ENCODE peak calls at places on chromosomes 12 and 14, in four cellular contexts. B, F, A and K are unnamed samples.

GRCh38 chr14:101071493-101071891 is 168.0 kb upstream of the RTL1 start:
- DNase-seq in B (no peak), F (no peak), A (peak; percentile 36), K (no peak)

GRCh38 chr12:104588048-104588942 is 131.5 kb downstream of the CHST11 start:
- DNase-seq in B (no peak), F (peak; percentile 26), A (no peak), K (no peak)

GRCh38 chr12:108237272-108237671 is 101.8 kb downstream of the CMKLR1 start:
- DNase-seq in B (no peak), F (no peak), A (no peak), K (no peak)

GRCh38 chr14:81401420-81402122 is 1.4 kb upstream of the STON2 start:
- DNase-seq in B (no peak), F (peak; percentile 78), A (no peak), K (no peak)

GRCh38 chr12:123141615-123142517 is 9.0 kb downstream of the PITPNM2 start:
- DNase-seq in B (peak; percentile 73), F (peak; percentile 43), A (peak; percentile 83), K (peak; percentile 79)

GRCh38 chr12:110556705-110557104 is 26.4 kb downstream of the PPTC7 start:
- DNase-seq in B (no peak), F (no peak), A (no peak), K (no peak)

GRCh38 chr12:121443911-121444841 is 44.3 kb downstream of the RNF34 start:
- DNase-seq in B (no peak), F (no peak), A (no peak), K (no peak)

GRCh38 chr14:101492716-101493115 is 68.6 kb upstream of the DIO3 start:
- DNase-seq in B (peak; percentile 6), F (no peak), A (no peak), K (peak; percentile 74)

GRCh38 chr14:99687284-99688209 is 3.4 kb downstream of the CYP46A1 start:
- DNase-seq in B (no peak), F (no peak), A (no peak), K (no peak)

GRCh38 chr14:102280376-102280962 is 24.5 kb downstream of the MOK start:
- DNase-seq in B (no peak), F (peak; percentile 98), A (no peak), K (no peak)

GRCh38 chr14:101992708-101993107 is 28.3 kb downstream of the DYNC1H1 start:
- DNase-seq in B (no peak), F (no peak), A (no peak), K (no peak)

GRCh38 chr12:102406033-102406584 is 74.3 kb downstream of the IGF1 start:
- DNase-seq in B (peak; percentile 71), F (no peak), A (peak; percentile 29), K (no peak)

GRCh38 chr12:51951843-51952722 is 584 bp downstream of the ACVR1B start:
- DNase-seq in B (peak; percentile 22), F (no peak), A (no peak), K (peak; percentile 82)

GRCh38 chr12:83827193-83827592 is 1085.4 kb downstream of the SLC6A15 start:
- DNase-seq in B (no peak), F (no peak), A (no peak), K (no peak)

GRCh38 chr14:104592292-104592672 is 12.3 kb downstream of the TMEM179 start:
- DNase-seq in B (no peak), F (no peak), A (no peak), K (no peak)

GRCh38 chr14:104795781-104796681 is 483 bp upstream of the AKT1 start:
- DNase-seq in B (peak; percentile 60), F (no peak), A (peak; percentile 83), K (no peak)

GRCh38 chr14:20989787-20990600 is at the start of gene METTL17:
- DNase-seq in B (peak; percentile 94), F (peak; percentile 93), A (peak; percentile 96), K (peak; percentile 96)

GRCh38 chr12:113005759-113006158 is 27.4 kb downstream of the OAS2 start:
- DNase-seq in B (no peak), F (no peak), A (no peak), K (peak; percentile 4)

GRCh38 chr12:51460519-51460918 is 35.9 kb downstream of the SLC4A8 start:
- DNase-seq in B (no peak), F (no peak), A (peak; percentile 30), K (no peak)

GRCh38 chr12:27284751-27285150 is 40.7 kb downstream of the STK38L start:
- DNase-seq in B (no peak), F (peak; percentile 43), A (no peak), K (no peak)

GRCh38 chr12:96195845-96196451 is 1.8 kb downstream of the ELK3 start:
- DNase-seq in B (no peak), F (no peak), A (peak; percentile 63), K (no peak)

GRCh38 chr12:84727964-84728363 is 184.6 kb downstream of the SLC6A15 start:
- DNase-seq in B (no peak), F (no peak), A (peak; percentile 8), K (no peak)

GRCh38 chr14:60722836-60723217 is 1.3 kb downstream of the SIX4 start:
- DNase-seq in B (peak; percentile 33), F (no peak), A (peak; percentile 56), K (no peak)

GRCh38 chr12:76878045-76878898 is 547 bp downstream of the CSRP2 start:
- DNase-seq in B (peak; percentile 22), F (no peak), A (peak; percentile 55), K (no peak)

GRCh38 chr12:48105321-48105866 is 485 bp downstream of the SENP1 start:
- DNase-seq in B (no peak), F (no peak), A (peak; percentile 6), K (no peak)

GRCh38 chr14:25034803-25035681 is 14.9 kb downstream of the STXBP6 start:
- DNase-seq in B (no peak), F (no peak), A (peak; percentile 30), K (no peak)

GRCh38 chr14:90198541-90198940 is 57.8 kb upstream of the PSMC1 start:
- DNase-seq in B (no peak), F (no peak), A (no peak), K (no peak)

GRCh38 chr14:90191154-90191553 is 65.2 kb upstream of the PSMC1 start:
- DNase-seq in B (peak; percentile 13), F (no peak), A (no peak), K (no peak)

GRCh38 chr14:90194706-90195105 is 61.6 kb upstream of the PSMC1 start:
- DNase-seq in B (no peak), F (no peak), A (no peak), K (no peak)

GRCh38 chr14:90191585-90191984 is 64.8 kb upstream of the PSMC1 start:
- DNase-seq in B (no peak), F (no peak), A (no peak), K (no peak)

GRCh38 chr14:90193925-90194324 is 62.4 kb upstream of the PSMC1 start:
- DNase-seq in B (no peak), F (no peak), A (no peak), K (no peak)
- H3K4me3 ChIP-seq in B (no peak overlapping the region), F (no peak overlapping the region), A (no peak overlapping the region), K (no peak overlapping the region)

GRCh38 chr14:91371990-91372375 is 45.6 kb downstream of the CCDC88C start:
- DNase-seq in B (no peak), F (no peak), A (no peak), K (no peak)

GRCh38 chr14:91373591-91374245 is 43.9 kb downstream of the CCDC88C start:
- DNase-seq in B (no peak), F (no peak), A (no peak), K (no peak)

GRCh38 chr14:91374287-91374880 is 43.2 kb downstream of the CCDC88C start:
- DNase-seq in B (no peak), F (no peak), A (no peak), K (no peak)

GRCh38 chr14:91371011-91371989 is 46.3 kb downstream of the CCDC88C start:
- DNase-seq in B (no peak), F (no peak), A (no peak), K (no peak)

GRCh38 chr14:91372680-91373495 is 44.7 kb downstream of the CCDC88C start:
- DNase-seq in B (peak; percentile 73), F (no peak), A (no peak), K (no peak)
- H3K4me3 ChIP-seq in B (no peak overlapping the region), F (no peak overlapping the region), A (no peak overlapping the region), K (no peak overlapping the region)

GRCh38 chr12:38025916-38026315 is 290.7 kb upstream of the ALG10B start:
- DNase-seq in B (no peak), F (no peak), A (no peak), K (no peak)
- H3K4me3 ChIP-seq in B (no peak overlapping the region), F (no peak overlapping the region), A (no peak overlapping the region), K (no peak overlapping the region)

GRCh38 chr12:8947737-8948136 is 1.7 kb downstream of the M6PR start:
- DNase-seq in B (no peak), F (no peak), A (no peak), K (no peak)
- H3K4me3 ChIP-seq in B (no peak overlapping the region), F (no peak overlapping the region), A (peak overlapping the region; percentile 32), K (peak overlapping the region; percentile 84)